ENCODE peak calls at places on chromosomes 6 and 20, in six cellular contexts. One of them, this sample, is unnamed.

GRCh38 chr20:5949943-5950270 is 426 bp downstream of the TRMT6 start:
- DNase-seq in CD8-positive, alpha-beta T cell: no peak
- DNase-seq in nephron progenitor cell: no peak
- DNase-seq in H9: no peak
- DNase-seq in activated CD4-positive, alpha-beta T cell treated with anti-CD3 and anti-CD28 coated beads, Interleukin-2, amount 50 U/mL, for 1 hour: no peak
- DNase-seq in ELR: peak
- DNase-seq in this sample: no peak

GRCh38 chr20:61668771-61669503 is 396.7 kb downstream of the TAF4 start:
- DNase-seq in CD8-positive, alpha-beta T cell: no peak
- DNase-seq in nephron progenitor cell: no peak
- DNase-seq in H9: no peak
- DNase-seq in activated CD4-positive, alpha-beta T cell treated with anti-CD3 and anti-CD28 coated beads, Interleukin-2, amount 50 U/mL, for 1 hour: no peak
- DNase-seq in ELR: no peak
- DNase-seq in this sample: no peak

GRCh38 chr6:14012313-14013036 is 87.7 kb downstream of the RNF182 start:
- DNase-seq in CD8-positive, alpha-beta T cell: no peak
- DNase-seq in nephron progenitor cell: no peak
- DNase-seq in H9: no peak
- DNase-seq in activated CD4-positive, alpha-beta T cell treated with anti-CD3 and anti-CD28 coated beads, Interleukin-2, amount 50 U/mL, for 1 hour: no peak
- DNase-seq in ELR: no peak
- DNase-seq in this sample: no peak

GRCh38 chr20:25076731-25077609 is 5.0 kb downstream of the VSX1 start:
- DNase-seq in CD8-positive, alpha-beta T cell: no peak
- DNase-seq in nephron progenitor cell: no peak
- DNase-seq in H9: peak
- DNase-seq in activated CD4-positive, alpha-beta T cell treated with anti-CD3 and anti-CD28 coated beads, Interleukin-2, amount 50 U/mL, for 1 hour: peak
- DNase-seq in ELR: peak
- DNase-seq in this sample: peak

GRCh38 chr6:112502348-112503130 is 155.4 kb downstream of the RFPL4B start:
- DNase-seq in CD8-positive, alpha-beta T cell: no peak
- DNase-seq in nephron progenitor cell: no peak
- DNase-seq in H9: no peak
- DNase-seq in activated CD4-positive, alpha-beta T cell treated with anti-CD3 and anti-CD28 coated beads, Interleukin-2, amount 50 U/mL, for 1 hour: no peak
- DNase-seq in ELR: peak
- DNase-seq in this sample: peak

GRCh38 chr6:41581381-41581991 is 35.3 kb downstream of the FOXP4 start:
- DNase-seq in CD8-positive, alpha-beta T cell: no peak
- DNase-seq in nephron progenitor cell: no peak
- DNase-seq in H9: no peak
- DNase-seq in activated CD4-positive, alpha-beta T cell treated with anti-CD3 and anti-CD28 coated beads, Interleukin-2, amount 50 U/mL, for 1 hour: no peak
- DNase-seq in ELR: peak
- DNase-seq in this sample: peak

GRCh38 chr6:26155066-26155925 is 68.1 kb downstream of the HFE start:
- DNase-seq in CD8-positive, alpha-beta T cell: no peak
- DNase-seq in nephron progenitor cell: peak
- DNase-seq in H9: no peak
- DNase-seq in activated CD4-positive, alpha-beta T cell treated with anti-CD3 and anti-CD28 coated beads, Interleukin-2, amount 50 U/mL, for 1 hour: no peak
- DNase-seq in ELR: peak
- DNase-seq in this sample: peak

GRCh38 chr20:37225146-37225545 is 36.5 kb downstream of the GHRH start:
- DNase-seq in CD8-positive, alpha-beta T cell: no peak
- DNase-seq in nephron progenitor cell: no peak
- DNase-seq in H9: no peak
- DNase-seq in activated CD4-positive, alpha-beta T cell treated with anti-CD3 and anti-CD28 coated beads, Interleukin-2, amount 50 U/mL, for 1 hour: no peak
- DNase-seq in ELR: no peak
- DNase-seq in this sample: no peak

GRCh38 chr20:23298155-23298554 is 52.4 kb upstream of the NXT1 start:
- DNase-seq in CD8-positive, alpha-beta T cell: no peak
- DNase-seq in nephron progenitor cell: no peak
- DNase-seq in H9: no peak
- DNase-seq in activated CD4-positive, alpha-beta T cell treated with anti-CD3 and anti-CD28 coated beads, Interleukin-2, amount 50 U/mL, for 1 hour: no peak
- DNase-seq in ELR: no peak
- DNase-seq in this sample: no peak

GRCh38 chr20:3483784-3484183 is 13.0 kb downstream of the ATRN start:
- DNase-seq in CD8-positive, alpha-beta T cell: no peak
- DNase-seq in nephron progenitor cell: no peak
- DNase-seq in H9: no peak
- DNase-seq in activated CD4-positive, alpha-beta T cell treated with anti-CD3 and anti-CD28 coated beads, Interleukin-2, amount 50 U/mL, for 1 hour: no peak
- DNase-seq in ELR: peak
- DNase-seq in this sample: no peak

GRCh38 chr6:25153079-25153478 is 126.1 kb upstream of the CARMIL1 start:
- DNase-seq in CD8-positive, alpha-beta T cell: no peak
- DNase-seq in nephron progenitor cell: no peak
- DNase-seq in H9: no peak
- DNase-seq in activated CD4-positive, alpha-beta T cell treated with anti-CD3 and anti-CD28 coated beads, Interleukin-2, amount 50 U/mL, for 1 hour: no peak
- DNase-seq in ELR: no peak
- DNase-seq in this sample: no peak

GRCh38 chr20:3470208-3470626 is 601 bp upstream of the ATRN start:
- DNase-seq in CD8-positive, alpha-beta T cell: no peak
- DNase-seq in nephron progenitor cell: no peak
- DNase-seq in H9: no peak
- DNase-seq in activated CD4-positive, alpha-beta T cell treated with anti-CD3 and anti-CD28 coated beads, Interleukin-2, amount 50 U/mL, for 1 hour: no peak
- DNase-seq in ELR: no peak
- DNase-seq in this sample: no peak

GRCh38 chr6:83417880-83418663 is 12.8 kb downstream of the ME1 start:
- DNase-seq in CD8-positive, alpha-beta T cell: no peak
- DNase-seq in nephron progenitor cell: no peak
- DNase-seq in H9: no peak
- DNase-seq in activated CD4-positive, alpha-beta T cell treated with anti-CD3 and anti-CD28 coated beads, Interleukin-2, amount 50 U/mL, for 1 hour: no peak
- DNase-seq in ELR: peak
- DNase-seq in this sample: peak

GRCh38 chr6:139525415-139525814 is 151.0 kb upstream of the CITED2 start:
- DNase-seq in CD8-positive, alpha-beta T cell: no peak
- DNase-seq in nephron progenitor cell: no peak
- DNase-seq in H9: no peak
- DNase-seq in activated CD4-positive, alpha-beta T cell treated with anti-CD3 and anti-CD28 coated beads, Interleukin-2, amount 50 U/mL, for 1 hour: no peak
- DNase-seq in ELR: no peak
- DNase-seq in this sample: no peak

GRCh38 chr6:2231438-2231837 is 14.0 kb downstream of the GMDS start:
- DNase-seq in CD8-positive, alpha-beta T cell: no peak
- DNase-seq in nephron progenitor cell: no peak
- DNase-seq in H9: no peak
- DNase-seq in activated CD4-positive, alpha-beta T cell treated with anti-CD3 and anti-CD28 coated beads, Interleukin-2, amount 50 U/mL, for 1 hour: no peak
- DNase-seq in ELR: peak
- DNase-seq in this sample: no peak

This sample was measured in RKO.